ENCODE peak calls at places on chromosomes 4 and X, in seven cellular contexts. V, C, H, J, N, Y and O are unnamed samples.

GRCh38 chr4:87848622-87849351 is 16.0 kb downstream of the MEPE start:
- DNase-seq in N (peak), V (peak), H (peak), J (peak), Y (no peak), C (no peak), O (no peak)

GRCh38 chr4:85747871-85748491 is 273.0 kb downstream of the ARHGAP24 start:
- DNase-seq in H (peak), V (peak), C (peak), N (no peak), J (no peak), Y (no peak), O (peak)

GRCh38 chrX:155056877-155057792 is 13.8 kb downstream of the CMC4 start:
- DNase-seq in Y (peak), N (peak), J (peak), C (peak), H (peak), V (peak), O (no peak)

GRCh38 chrX:39242187-39242586 is 440.9 kb downstream of the MID1IP1 start:
- DNase-seq in Y (no peak), N (no peak), H (peak), V (no peak), C (no peak), J (no peak), O (no peak)

GRCh38 chr4:15729910-15730533 is 27.2 kb downstream of the BST1 start:
- DNase-seq in C (peak), J (no peak), H (peak), N (peak), Y (peak), V (peak), O (peak)

GRCh38 chr4:10504510-10504909 is 47.3 kb upstream of the ZNF518B start:
- DNase-seq in Y (no peak), J (no peak), H (no peak), C (no peak), N (no peak), V (no peak), O (no peak)

GRCh38 chr4:153479118-153479517 is 13.0 kb downstream of the TMEM131L start:
- DNase-seq in N (no peak), C (no peak), J (no peak), V (no peak), Y (no peak), H (peak), O (no peak)

GRCh38 chr4:180993179-180993841 is 1249.9 kb upstream of the TENM3 start:
- DNase-seq in V (no peak), J (no peak), N (no peak), Y (no peak), H (no peak), C (no peak), O (no peak)

GRCh38 chrX:53421772-53422090 is 723 bp downstream of the SMC1A start:
- DNase-seq in H (peak), C (no peak), V (no peak), Y (no peak), N (no peak), J (no peak), O (no peak)

GRCh38 chrX:154542723-154543424 is 3.8 kb downstream of the G6PD start:
- DNase-seq in V (no peak), H (no peak), C (no peak), N (peak), Y (no peak), J (peak), O (no peak)

GRCh38 chr4:961651-962230 is 11.6 kb downstream of the DGKQ start:
- DNase-seq in N (no peak), H (no peak), C (no peak), V (no peak), J (no peak), Y (no peak), O (no peak)

GRCh38 chr4:107452717-107453116 is 267.3 kb downstream of the PAPSS1 start:
- DNase-seq in N (no peak), C (no peak), Y (no peak), J (no peak), H (no peak), V (no peak), O (no peak)

GRCh38 chrX:26649534-26649933 is 433.6 kb downstream of the MAGEB5 start:
- DNase-seq in C (peak), V (no peak), N (no peak), H (peak), Y (no peak), J (no peak), O (no peak)

GRCh38 chrX:97524997-97525396 is 641.3 kb downstream of the RPA4 start:
- DNase-seq in H (no peak), J (no peak), C (no peak), Y (no peak), N (no peak), V (no peak), O (no peak)

GRCh38 chr4:77232653-77233052 is 75.6 kb downstream of the CCNG2 start:
- DNase-seq in Y (no peak), C (no peak), V (no peak), N (no peak), J (no peak), H (no peak), O (no peak)

GRCh38 chr4:155190099-155190498 is 18.3 kb upstream of the NPY2R start:
- DNase-seq in V (no peak), J (no peak), Y (no peak), N (no peak), C (no peak), H (no peak), O (no peak)

GRCh38 chr4:145545538-145546224 is 64.0 kb downstream of the SMAD1 start:
- DNase-seq in C (peak), V (peak), H (no peak), Y (no peak), N (no peak), J (no peak), O (no peak)

GRCh38 chrX:39958850-39959249 is 138.9 kb downstream of the BCOR start:
- DNase-seq in C (no peak), V (no peak), J (no peak), Y (no peak), H (no peak), N (no peak), O (no peak)

GRCh38 chr4:766559-767283 is 59.2 kb downstream of the CPLX1 start:
- DNase-seq in H (no peak), Y (no peak), V (no peak), N (no peak), C (no peak), J (no peak), O (no peak)

GRCh38 chrX:139112432-139112831 is 400.9 kb upstream of the FGF13 start:
- DNase-seq in C (no peak), Y (no peak), N (no peak), J (no peak), V (no peak), H (no peak), O (no peak)

GRCh38 chr4:71692963-71693362 is 90.9 kb downstream of the GC start:
- DNase-seq in V (no peak), Y (no peak), C (no peak), J (no peak), H (no peak), N (no peak), O (no peak)

GRCh38 chrX:31715675-31716074 is 643.8 kb upstream of the FTHL17 start:
- DNase-seq in H (no peak), J (no peak), Y (no peak), V (no peak), C (peak), N (no peak), O (no peak)

GRCh38 chr4:108502366-108502765 is 118.0 kb upstream of the RPL34 start:
- DNase-seq in N (no peak), C (no peak), V (no peak), J (no peak), Y (no peak), H (no peak), O (no peak)

GRCh38 chr4:87118826-87119225 is 101.6 kb downstream of the KLHL8 start:
- DNase-seq in J (no peak), N (no peak), V (no peak), H (peak), Y (no peak), C (peak), O (no peak)

GRCh38 chrX:23292979-23293651 is 41.5 kb upstream of the PTCHD1 start:
- DNase-seq in C (no peak), V (no peak), J (no peak), Y (no peak), N (no peak), H (no peak), O (no peak)

GRCh38 chr4:101334963-101335572 is 12.3 kb downstream of the PPP3CA start:
- DNase-seq in Y (no peak), C (no peak), J (no peak), H (no peak), V (no peak), N (no peak), O (no peak)

GRCh38 chrX:56790778-56791177 is 61.7 kb downstream of the NBDY start:
- DNase-seq in N (no peak), J (peak), Y (no peak), H (no peak), V (no peak), C (no peak), O (no peak)

GRCh38 chrX:85111347-85111746 is 107.7 kb downstream of the APOOL start:
- DNase-seq in V (peak), J (no peak), C (no peak), N (peak), Y (no peak), H (peak), O (peak)

GRCh38 chrX:10902001-10902400 is 209.1 kb upstream of the HCCS start:
- DNase-seq in J (no peak), C (no peak), N (no peak), H (no peak), V (no peak), Y (no peak), O (no peak)

GRCh38 chrX:44483965-44484606 is 58.6 kb downstream of the FUNDC1 start:
- DNase-seq in Y (no peak), N (no peak), J (no peak), H (no peak), V (no peak), C (no peak), O (no peak)

GRCh38 chr4:8913858-8914460 is 42.3 kb upstream of the HMX1 start:
- DNase-seq in J (peak), Y (no peak), V (no peak), C (no peak), N (no peak), H (no peak), O (no peak)

GRCh38 chr4:117225441-117225840 is 140.1 kb upstream of the TRAM1L1 start:
- DNase-seq in H (no peak), N (no peak), Y (no peak), C (no peak), J (no peak), V (no peak), O (no peak)

GRCh38 chrX:40504801-40505605 is 75.8 kb upstream of the ATP6AP2 start:
- DNase-seq in Y (no peak), V (no peak), C (peak), J (no peak), H (no peak), N (no peak), O (no peak)